ENCODE peak calls at places on chromosome 18, in nine cellular contexts. Z is body of pancreas, G is tibial artery, E is brain microvascular endothelial cell, H is iPS DF 6.9, B is K562, Y is GM23338, U is psoas muscle, I is stomach. D is an unnamed sample. For H3K27me3, the result is how much of the 10 kb centered on the place peaks cover.

GRCh38 chr18:61333271-61333745 is at the start of gene CDH20:
- DNase-seq in Z (no peak), G (no peak), E (no peak), H (no peak), B (no peak), Y (peak), U (no peak), I (no peak), D (no peak)

GRCh38 chr18:73458186-73458964 is 590.6 kb upstream of the NETO1 start:
- DNase-seq in Z (no peak), G (no peak), E (no peak), H (no peak), B (no peak), Y (no peak), U (no peak), I (no peak), D (no peak)

GRCh38 chr18:3690682-3691066 is 240.7 kb downstream of the TGIF1 start:
- DNase-seq in Z (no peak), G (no peak), E (no peak), H (no peak), B (no peak), Y (no peak), U (no peak), I (no peak), D (no peak)

GRCh38 chr18:23650963-23651927 is 11.5 kb downstream of the ANKRD29 start:
- DNase-seq in Z (peak), G (no peak), E (peak), H (no peak), B (no peak), Y (no peak), U (no peak), I (no peak), D (peak)

GRCh38 chr18:63676526-63676925 is 14.8 kb upstream of the SERPINB3 start:
- DNase-seq in Z (peak), G (no peak), E (no peak), H (no peak), B (no peak), Y (peak), U (no peak), I (peak), D (no peak)

GRCh38 chr18:2424420-2424819 is 146.9 kb downstream of the METTL4 start:
- DNase-seq in Z (no peak), G (no peak), E (no peak), H (no peak), B (no peak), Y (no peak), U (no peak), I (no peak), D (no peak)

GRCh38 chr18:23313379-23313778 is 139.7 kb upstream of the RIOK3 start:
- DNase-seq in Z (no peak), G (no peak), E (no peak), H (no peak), B (no peak), Y (no peak), U (no peak), I (no peak), D (no peak)

GRCh38 chr18:60549338-60549960 is 176.9 kb upstream of the MC4R start:
- DNase-seq in Z (peak), G (no peak), E (peak), H (peak), B (peak), Y (peak), U (no peak), I (no peak), D (peak)

GRCh38 chr18:48418409-48419267 is 9.5 kb upstream of the ZBTB7C start:
- DNase-seq in Z (no peak), G (peak), E (no peak), H (no peak), B (no peak), Y (no peak), U (no peak), I (no peak), D (no peak)

GRCh38 chr18:45571714-45572113 is 43.6 kb upstream of the SLC14A2 start:
- DNase-seq in Z (no peak), G (no peak), E (no peak), H (no peak), B (peak), Y (peak), U (no peak), I (no peak), D (no peak)

GRCh38 chr18:54357082-54357659 is 487 bp downstream of the STARD6 start:
- DNase-seq in Z (no peak), G (no peak), E (no peak), H (no peak), B (no peak), Y (no peak), U (no peak), I (no peak), D (no peak)

GRCh38 chr18:2402084-2402483 is 169.2 kb downstream of the METTL4 start:
- DNase-seq in Z (no peak), G (no peak), E (peak), H (no peak), B (no peak), Y (no peak), U (no peak), I (no peak), D (no peak)

GRCh38 chr18:36848609-36849008 is 19.7 kb downstream of the KIAA1328 start:
- DNase-seq in Z (no peak), G (no peak), E (no peak), H (no peak), B (no peak), Y (no peak), U (no peak), I (no peak), D (no peak)

GRCh38 chr18:30358545-30358944 is 684.0 kb downstream of the DSC3 start:
- DNase-seq in Z (no peak), G (no peak), E (no peak), H (no peak), B (no peak), Y (no peak), U (no peak), I (no peak), D (no peak)

GRCh38 chr18:62555135-62555534 is 32.3 kb downstream of the ZCCHC2 start:
- DNase-seq in Z (no peak), G (no peak), E (peak), H (no peak), B (peak), Y (no peak), U (no peak), I (no peak), D (no peak)

GRCh38 chr18:5294618-5295230 is 802 bp downstream of the ZBTB14 start:
- DNase-seq in Z (peak), G (peak), E (peak), H (no peak), B (no peak), Y (peak), U (peak), I (peak), D (peak)

GRCh38 chr18:30094556-30094955 is 948.0 kb downstream of the DSC3 start:
- DNase-seq in Z (no peak), G (no peak), E (no peak), H (no peak), B (no peak), Y (peak), U (no peak), I (no peak), D (no peak)

GRCh38 chr18:76486029-76486428 is 9.0 kb downstream of the ZNF516 start:
- DNase-seq in Z (no peak), G (no peak), E (no peak), H (no peak), B (no peak), Y (no peak), U (no peak), I (no peak), D (no peak)
- H3K27me3 ChIP-seq in Z (under half), G (under half), E (under half), H (under half), B (under half), Y (under half), U (under half), I (under half), D (under half)

DNA sequence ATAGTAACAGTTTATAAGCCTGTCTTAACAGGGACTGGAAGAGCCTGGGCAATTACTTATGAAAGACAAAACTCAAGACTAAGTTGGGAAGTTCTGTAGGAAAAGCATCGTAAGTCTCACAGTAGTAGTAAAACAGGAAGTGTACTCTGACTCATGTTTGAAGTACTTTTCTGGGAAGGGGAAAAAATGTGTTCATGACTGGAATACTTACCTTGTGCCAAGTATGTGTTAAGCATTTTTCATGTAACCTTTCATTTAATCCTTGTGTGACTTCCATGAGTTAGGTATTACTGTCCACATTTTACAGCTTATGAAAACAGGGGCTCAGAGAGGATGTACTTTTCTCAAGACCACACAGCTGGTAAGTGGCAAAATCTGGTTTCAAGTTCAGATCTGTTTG is 13.7 kb upstream of the SKOR2 start:
- DNase-seq in Z (no peak), G (no peak), E (no peak), H (no peak), B (no peak), Y (no peak), U (no peak), I (no peak), D (no peak)
- H3K27me3 ChIP-seq in Z (under half), G (under half), E (under half), H (under half), B (under half), Y (half or more), U (under half), I (half or more), D (under half)

GRCh38 chr18:58766164-58766563 is 94.9 kb downstream of the MALT1 start:
- DNase-seq in Z (no peak), G (peak), E (no peak), H (no peak), B (no peak), Y (no peak), U (no peak), I (no peak), D (no peak)
- H3K27me3 ChIP-seq in Z (under half), G (under half), E (under half), H (under half), B (under half), Y (under half), U (under half), I (under half), D (under half)

GRCh38 chr18:906416-907170 is 1.9 kb downstream of the ADCYAP1 start:
- DNase-seq in Z (no peak), G (no peak), E (no peak), H (no peak), B (no peak), Y (peak), U (no peak), I (no peak), D (no peak)

GRCh38 chr18:905948-906415 is 1.3 kb downstream of the ADCYAP1 start:
- DNase-seq in Z (no peak), G (no peak), E (no peak), H (no peak), B (no peak), Y (peak), U (no peak), I (no peak), D (no peak)

GRCh38 chr18:907880-908512 is 3.3 kb downstream of the ADCYAP1 start:
- DNase-seq in Z (no peak), G (no peak), E (no peak), H (no peak), B (no peak), Y (peak), U (no peak), I (no peak), D (no peak)

GRCh38 chr18:908631-909621 is 4.3 kb downstream of the ADCYAP1 start:
- DNase-seq in Z (no peak), G (no peak), E (no peak), H (no peak), B (no peak), Y (peak), U (no peak), I (no peak), D (no peak)

GRCh38 chr18:907171-907879 is 2.7 kb downstream of the ADCYAP1 start:
- DNase-seq in Z (peak), G (no peak), E (no peak), H (no peak), B (no peak), Y (peak), U (no peak), I (no peak), D (no peak)
- H3K27me3 ChIP-seq in Z (half or more), G (under half), E (half or more), H (half or more), B (half or more), Y (half or more), U (under half), I (half or more), D (half or more)

DNA sequence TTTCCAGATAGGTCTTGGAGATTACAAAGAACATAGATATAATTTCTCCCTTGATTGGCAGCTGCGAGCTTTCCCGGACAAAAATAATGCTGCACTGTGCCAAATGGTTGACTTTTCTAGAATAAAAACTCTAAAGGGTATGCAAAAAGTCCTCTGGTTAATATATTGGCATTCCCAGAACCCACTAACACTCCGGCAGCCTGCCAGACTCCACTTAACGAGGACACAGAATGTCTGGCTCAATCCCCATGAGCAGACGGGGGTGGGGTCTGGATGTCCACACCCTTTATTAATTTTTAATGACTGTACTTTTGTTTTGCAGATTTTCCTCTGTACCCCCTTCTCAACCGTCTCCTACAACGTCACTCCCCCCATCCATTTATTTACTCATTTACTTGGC is 3.3 kb downstream of the LDLRAD4 start:
- DNase-seq in Z (peak), G (peak), E (no peak), H (no peak), B (no peak), Y (no peak), U (peak), I (no peak), D (peak)
- H3K27me3 ChIP-seq in Z (under half), G (under half), E (under half), H (under half), B (under half), Y (under half), U (under half), I (under half), D (under half)

GRCh38 chr18:7298149-7298548 is 67.3 kb downstream of the LRRC30 start:
- DNase-seq in Z (no peak), G (no peak), E (no peak), H (no peak), B (no peak), Y (no peak), U (no peak), I (no peak), D (no peak)
- H3K27me3 ChIP-seq in Z (under half), G (under half), E (under half), H (under half), B (under half), Y (under half), U (under half), I (under half), D (under half)

DNA sequence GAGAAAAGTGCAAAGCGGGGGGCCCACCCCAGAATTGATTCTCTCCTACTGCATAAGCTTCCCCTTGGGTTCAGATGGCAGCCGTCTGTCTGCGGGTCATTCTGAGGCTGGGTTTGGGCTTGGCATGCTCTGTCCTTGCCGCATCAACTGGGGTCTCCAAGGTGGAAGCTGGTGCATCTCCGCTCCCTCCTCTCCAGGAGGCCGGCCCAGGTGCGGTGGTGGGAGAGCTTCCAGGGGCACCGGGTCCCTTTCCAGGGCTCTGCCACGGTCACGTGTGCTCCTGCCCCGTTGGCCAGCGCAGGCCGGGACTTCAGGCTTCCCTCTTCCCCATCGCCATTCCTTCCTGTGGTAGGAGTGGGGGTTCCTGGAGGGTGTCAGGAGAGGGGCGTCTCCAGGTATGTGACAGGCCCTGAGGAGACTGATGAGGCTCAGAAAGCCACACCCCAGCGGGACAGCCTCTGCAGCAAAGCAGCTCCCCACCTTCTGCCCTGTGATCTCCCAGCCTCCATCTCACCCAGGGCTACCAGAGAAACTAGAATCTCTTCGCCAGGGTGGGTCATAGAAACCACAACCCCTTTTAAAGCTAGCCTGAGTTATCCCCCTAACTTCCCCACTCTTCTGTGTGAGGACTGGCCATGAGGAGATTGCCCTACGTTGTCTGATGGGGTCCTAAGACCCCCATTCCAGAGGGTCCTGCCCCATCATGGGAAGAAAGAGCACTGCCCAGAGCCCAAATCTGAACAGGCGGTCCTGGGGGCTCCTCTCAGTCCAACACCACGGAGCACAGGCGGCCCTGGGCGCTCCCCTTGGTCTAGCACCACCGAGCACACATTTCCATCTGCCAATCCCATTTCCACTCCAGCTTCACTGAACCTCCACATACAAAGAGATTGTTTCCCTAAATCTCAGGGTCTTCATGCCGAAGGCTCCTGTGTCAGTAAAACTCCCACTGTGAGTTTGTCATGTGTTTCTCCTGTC is 76.6 kb downstream of the SLC66A2 start:
- DNase-seq in Z (no peak), G (no peak), E (no peak), H (no peak), B (no peak), Y (no peak), U (no peak), I (no peak), D (no peak)
- H3K27me3 ChIP-seq in Z (under half), G (under half), E (under half), H (under half), B (half or more), Y (under half), U (under half), I (half or more), D (under half)

DNA sequence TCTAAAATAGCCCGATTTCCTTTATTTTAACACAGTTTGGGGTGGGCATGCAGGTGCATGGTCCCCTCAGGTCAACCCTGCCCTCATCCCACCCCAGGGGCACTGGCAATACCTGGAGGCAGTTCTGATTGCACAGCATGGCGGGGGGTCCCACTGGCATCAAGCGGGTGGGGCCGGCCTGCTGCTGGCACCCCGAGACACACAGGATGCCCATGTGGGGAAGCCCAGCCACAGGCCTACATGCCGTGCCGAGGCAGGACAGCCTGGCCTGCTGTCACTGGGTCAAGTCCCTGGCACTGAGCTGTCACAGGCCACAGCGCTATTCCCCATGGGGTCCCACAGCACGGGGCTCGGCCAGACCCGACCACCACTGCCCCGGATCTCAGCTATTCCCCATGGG is 11.9 kb upstream of the KCNG2 start:
- DNase-seq in Z (no peak), G (no peak), E (no peak), H (no peak), B (no peak), Y (no peak), U (no peak), I (no peak), D (no peak)
- H3K27me3 ChIP-seq in Z (under half), G (under half), E (under half), H (under half), B (half or more), Y (under half), U (under half), I (half or more), D (under half)

DNA sequence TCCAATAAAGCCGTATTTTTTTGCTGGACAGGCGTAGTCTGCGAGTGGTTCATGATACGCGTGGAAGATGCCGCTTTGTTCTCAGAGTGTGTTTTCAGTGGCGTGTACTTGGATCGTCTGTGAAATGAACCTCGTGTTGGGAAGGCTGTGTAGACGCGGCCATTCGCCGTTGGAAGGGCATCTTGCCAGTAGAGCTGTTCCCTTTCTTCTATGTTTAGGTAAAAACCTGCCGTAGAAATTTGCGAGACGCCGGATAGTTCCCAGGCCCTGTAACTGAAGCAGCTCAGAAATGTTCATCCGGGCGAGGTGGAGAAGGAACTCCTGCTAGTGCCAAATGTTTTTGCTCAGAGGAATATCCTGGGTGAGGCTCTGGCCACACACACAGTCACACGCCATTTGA is 133.6 kb downstream of the NFATC1 start:
- DNase-seq in Z (no peak), G (peak), E (no peak), H (no peak), B (no peak), Y (no peak), U (no peak), I (peak), D (no peak)
- H3K27me3 ChIP-seq in Z (under half), G (under half), E (half or more), H (under half), B (under half), Y (under half), U (under half), I (under half), D (under half)

D was measured in prostate gland.